ENCODE peak calls at places on chromosome 21, in five cellular contexts. One of them, this sample, is unnamed.

GRCh38 chr21:46180079-46180722 is 4.1 kb downstream of the SPATC1L start:
- DNase-seq in uterus: no peak
- DNase-seq in right cardiac atrium: no peak
- DNase-seq in adrenal gland: peak; percentile 19
- DNase-seq in pancreas: no peak
- DNase-seq in this sample: no peak

GRCh38 chr21:26851109-26851944 is 6.1 kb upstream of the ADAMTS1 start:
- DNase-seq in uterus: no peak
- DNase-seq in right cardiac atrium: no peak
- DNase-seq in adrenal gland: no peak
- DNase-seq in pancreas: no peak
- DNase-seq in this sample: no peak

GRCh38 chr21:15943009-15943666 is 213.4 kb downstream of the USP25 start:
- DNase-seq in uterus: no peak
- DNase-seq in right cardiac atrium: no peak
- DNase-seq in adrenal gland: no peak
- DNase-seq in pancreas: no peak
- DNase-seq in this sample: no peak

GRCh38 chr21:21111309-21111920 is 113.2 kb downstream of the NCAM2 start:
- DNase-seq in uterus: no peak
- DNase-seq in right cardiac atrium: no peak
- DNase-seq in adrenal gland: no peak
- DNase-seq in pancreas: no peak
- DNase-seq in this sample: no peak

GRCh38 chr21:15631342-15631741 is 98.4 kb upstream of the USP25 start:
- DNase-seq in uterus: no peak
- DNase-seq in right cardiac atrium: no peak
- DNase-seq in adrenal gland: no peak
- DNase-seq in pancreas: no peak
- DNase-seq in this sample: no peak

GRCh38 chr21:19256934-19257660 is 853.5 kb upstream of the TMPRSS15 start:
- DNase-seq in uterus: no peak
- DNase-seq in right cardiac atrium: peak; percentile 44
- DNase-seq in adrenal gland: no peak
- DNase-seq in pancreas: no peak
- DNase-seq in this sample: no peak

GRCh38 chr21:33662046-33662445 is 19.7 kb downstream of the ITSN1 start:
- DNase-seq in uterus: no peak
- DNase-seq in right cardiac atrium: no peak
- DNase-seq in adrenal gland: no peak
- DNase-seq in pancreas: no peak
- DNase-seq in this sample: no peak

GRCh38 chr21:35753308-35753707 is 307.0 kb downstream of the SETD4 start:
- DNase-seq in uterus: no peak
- DNase-seq in right cardiac atrium: no peak
- DNase-seq in adrenal gland: no peak
- DNase-seq in pancreas: no peak
- DNase-seq in this sample: no peak

GRCh38 chr21:26171310-26172100 is 935 bp upstream of the APP start:
- DNase-seq in uterus: no peak
- DNase-seq in right cardiac atrium: no peak
- DNase-seq in adrenal gland: peak; percentile 32
- DNase-seq in pancreas: no peak
- DNase-seq in this sample: no peak

GRCh38 chr21:25385912-25386474 is 221.3 kb downstream of the MRPL39 start:
- DNase-seq in uterus: no peak
- DNase-seq in right cardiac atrium: peak; percentile 44
- DNase-seq in adrenal gland: peak; percentile 38
- DNase-seq in pancreas: peak; percentile 71
- DNase-seq in this sample: no peak

GRCh38 chr21:25837545-25838263 is 102.9 kb downstream of the GABPA start:
- DNase-seq in uterus: no peak
- DNase-seq in right cardiac atrium: no peak
- DNase-seq in adrenal gland: no peak
- DNase-seq in pancreas: no peak
- DNase-seq in this sample: no peak

GRCh38 chr21:30349572-30349971 is 1.2 kb upstream of the KRTAP23-1 start:
- DNase-seq in uterus: no peak
- DNase-seq in right cardiac atrium: no peak
- DNase-seq in adrenal gland: no peak
- DNase-seq in pancreas: no peak
- DNase-seq in this sample: no peak

GRCh38 chr21:46459356-46460112 is 843 bp downstream of the DIP2A start:
- DNase-seq in uterus: peak; percentile 29
- DNase-seq in right cardiac atrium: peak; percentile 75
- DNase-seq in adrenal gland: peak; percentile 67
- DNase-seq in pancreas: peak; percentile 49
- DNase-seq in this sample: no peak

GRCh38 chr21:32597205-32597604 is 11.9 kb upstream of the TCP10L start:
- DNase-seq in uterus: no peak
- DNase-seq in right cardiac atrium: no peak
- DNase-seq in adrenal gland: no peak
- DNase-seq in pancreas: no peak
- DNase-seq in this sample: no peak

GRCh38 chr21:41166947-41167346 is 1.0 kb upstream of the BACE2 start:
- DNase-seq in uterus: peak; percentile 51
- DNase-seq in right cardiac atrium: peak; percentile 80
- DNase-seq in adrenal gland: peak; percentile 31
- DNase-seq in pancreas: peak; percentile 32
- DNase-seq in this sample: no peak

DNA sequence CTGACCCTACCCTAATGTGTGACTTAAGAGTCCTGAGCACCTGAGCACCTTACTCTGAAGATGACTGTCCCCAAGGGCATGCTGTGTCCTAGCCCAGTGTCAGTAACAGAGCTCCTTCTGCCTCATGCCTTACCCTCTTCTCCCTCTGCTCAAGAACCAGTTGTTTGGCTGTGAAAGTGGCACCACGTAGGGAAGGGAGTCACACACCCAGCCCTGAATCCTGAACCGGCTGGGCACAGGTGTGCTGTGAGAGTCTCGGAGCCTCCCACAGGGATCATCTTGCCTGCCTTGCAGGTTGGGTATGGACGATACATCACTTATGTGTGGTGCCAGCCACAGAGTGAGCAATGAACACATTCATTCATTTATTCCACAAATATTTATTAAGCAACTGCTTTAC is 220.6 kb downstream of the DYRK1A start:
- DNase-seq in uterus: no peak
- DNase-seq in right cardiac atrium: no peak
- DNase-seq in adrenal gland: no peak
- DNase-seq in pancreas: no peak
- DNase-seq in this sample: no peak
- H3K27ac ChIP-seq in uterus: no peak overlapping the region
- H3K27ac ChIP-seq in right cardiac atrium: no peak overlapping the region
- H3K27ac ChIP-seq in adrenal gland: no peak overlapping the region
- H3K27ac ChIP-seq in pancreas: no peak overlapping the region
- H3K27ac ChIP-seq in this sample: no peak overlapping the region

GRCh38 chr21:39349211-39350093 is 564 bp upstream of the HMGN1 start:
- DNase-seq in uterus: peak; percentile 94
- DNase-seq in right cardiac atrium: peak; percentile 98
- DNase-seq in adrenal gland: peak; percentile 97
- DNase-seq in pancreas: peak; percentile 97
- DNase-seq in this sample: peak; percentile 75
- H3K27ac ChIP-seq in uterus: peak overlapping the region; percentile 99
- H3K27ac ChIP-seq in right cardiac atrium: peak overlapping the region; percentile 85
- H3K27ac ChIP-seq in adrenal gland: peak overlapping the region; percentile 96
- H3K27ac ChIP-seq in pancreas: peak overlapping the region; percentile 95
- H3K27ac ChIP-seq in this sample: peak overlapping the region; percentile 83

GRCh38 chr21:42352433-42353095 is 1.8 kb upstream of the TFF2 start:
- DNase-seq in uterus: no peak
- DNase-seq in right cardiac atrium: no peak
- DNase-seq in adrenal gland: no peak
- DNase-seq in pancreas: no peak
- DNase-seq in this sample: no peak
- H3K27ac ChIP-seq in uterus: no peak overlapping the region
- H3K27ac ChIP-seq in right cardiac atrium: no peak overlapping the region
- H3K27ac ChIP-seq in adrenal gland: no peak overlapping the region
- H3K27ac ChIP-seq in pancreas: no peak overlapping the region
- H3K27ac ChIP-seq in this sample: no peak overlapping the region

DNA sequence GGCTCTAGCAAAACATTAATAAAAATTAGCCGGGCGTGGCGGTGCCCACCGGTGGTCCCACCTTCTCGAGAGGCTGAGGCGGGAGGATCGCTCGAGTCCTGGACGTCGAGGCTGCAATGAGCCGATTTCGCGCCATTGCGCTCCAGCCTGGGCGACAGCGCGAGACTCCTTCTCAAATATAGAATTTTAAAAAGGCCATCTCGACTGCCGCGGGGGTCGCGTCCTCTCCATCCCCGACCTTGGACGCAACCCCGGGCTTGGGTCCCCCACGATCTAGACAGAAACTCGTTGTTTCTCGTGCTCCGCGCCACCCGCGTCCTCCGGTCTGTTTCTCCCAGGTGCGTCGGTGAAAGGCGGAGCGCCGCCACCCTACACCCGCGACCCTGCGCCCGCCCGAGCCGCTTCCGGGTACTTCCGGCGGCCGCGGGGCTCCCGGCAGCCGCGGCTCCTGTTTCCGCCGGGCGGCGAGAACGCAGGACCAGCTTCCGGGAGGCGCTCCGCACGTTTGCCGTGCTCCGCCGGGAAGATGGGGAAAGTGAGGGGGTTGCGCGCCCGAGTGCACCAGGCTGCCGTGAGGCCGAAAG is at the start of gene SLX9:
- DNase-seq in uterus: peak; percentile 79
- DNase-seq in right cardiac atrium: peak; percentile 90
- DNase-seq in adrenal gland: peak; percentile 73
- DNase-seq in pancreas: peak; percentile 65
- DNase-seq in this sample: peak; percentile 75
- H3K27ac ChIP-seq in uterus: peak within 1 kb of the TSS; percentile 11
- H3K27ac ChIP-seq in right cardiac atrium: no peak within 1 kb of the TSS
- H3K27ac ChIP-seq in adrenal gland: no peak within 1 kb of the TSS
- H3K27ac ChIP-seq in pancreas: no peak within 1 kb of the TSS
- H3K27ac ChIP-seq in this sample: peak within 1 kb of the TSS; percentile 26

DNA sequence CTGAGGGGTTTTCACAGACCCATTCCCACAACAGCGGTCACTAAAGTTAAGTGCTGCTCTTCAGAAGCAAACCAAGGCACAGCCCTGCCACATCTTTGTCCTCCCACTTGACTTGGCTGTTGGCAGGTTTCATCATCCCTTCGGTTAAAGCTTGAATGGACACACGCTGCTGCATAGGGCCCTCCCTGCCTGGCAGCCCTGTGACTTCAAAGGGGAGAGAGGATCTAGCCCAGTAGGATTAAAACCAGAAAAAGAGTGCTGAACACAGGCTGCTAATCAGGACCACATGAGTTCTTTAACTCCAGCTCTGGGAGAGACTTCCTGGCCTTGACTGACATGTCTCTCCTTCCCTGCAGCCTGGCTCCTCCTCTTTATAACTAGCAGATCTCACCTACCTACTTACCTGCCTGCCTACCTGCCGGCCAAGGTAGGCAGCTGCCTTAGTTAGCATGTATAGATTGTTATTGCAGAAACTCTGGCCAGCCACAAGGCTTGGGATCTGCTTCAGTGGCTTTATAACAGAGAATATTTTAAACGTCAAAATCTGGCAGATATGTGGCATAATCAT is 49.6 kb downstream of the ERG start:
- DNase-seq in uterus: no peak
- DNase-seq in right cardiac atrium: no peak
- DNase-seq in adrenal gland: no peak
- DNase-seq in pancreas: no peak
- DNase-seq in this sample: no peak
- H3K27ac ChIP-seq in uterus: no peak overlapping the region
- H3K27ac ChIP-seq in right cardiac atrium: no peak overlapping the region
- H3K27ac ChIP-seq in adrenal gland: no peak overlapping the region
- H3K27ac ChIP-seq in pancreas: no peak overlapping the region
- H3K27ac ChIP-seq in this sample: no peak overlapping the region

DNA sequence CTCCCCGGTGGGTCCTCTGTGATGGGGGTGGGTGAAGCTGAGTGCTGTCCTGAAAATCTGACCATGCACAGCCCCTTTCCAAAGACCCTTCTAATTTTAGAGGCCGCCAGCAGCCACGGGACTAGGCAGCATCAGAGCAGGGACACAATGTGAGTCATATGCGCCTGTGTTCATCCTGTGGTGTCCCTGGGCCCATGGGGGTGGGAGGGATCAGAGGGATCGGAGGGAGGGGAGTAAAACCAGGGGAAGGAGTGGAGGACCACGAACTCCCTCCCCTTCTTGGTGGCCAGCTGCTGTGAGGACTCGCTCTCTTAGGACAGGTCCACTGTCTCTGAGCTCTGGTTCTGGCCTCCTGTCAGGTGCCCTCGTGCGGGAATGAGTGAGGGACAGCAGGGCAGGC is 61.5 kb downstream of the ADARB1 start:
- DNase-seq in uterus: no peak
- DNase-seq in right cardiac atrium: no peak
- DNase-seq in adrenal gland: no peak
- DNase-seq in pancreas: no peak
- DNase-seq in this sample: no peak
- H3K27ac ChIP-seq in uterus: no peak overlapping the region
- H3K27ac ChIP-seq in right cardiac atrium: no peak overlapping the region
- H3K27ac ChIP-seq in adrenal gland: no peak overlapping the region
- H3K27ac ChIP-seq in pancreas: no peak overlapping the region
- H3K27ac ChIP-seq in this sample: no peak overlapping the region

DNA sequence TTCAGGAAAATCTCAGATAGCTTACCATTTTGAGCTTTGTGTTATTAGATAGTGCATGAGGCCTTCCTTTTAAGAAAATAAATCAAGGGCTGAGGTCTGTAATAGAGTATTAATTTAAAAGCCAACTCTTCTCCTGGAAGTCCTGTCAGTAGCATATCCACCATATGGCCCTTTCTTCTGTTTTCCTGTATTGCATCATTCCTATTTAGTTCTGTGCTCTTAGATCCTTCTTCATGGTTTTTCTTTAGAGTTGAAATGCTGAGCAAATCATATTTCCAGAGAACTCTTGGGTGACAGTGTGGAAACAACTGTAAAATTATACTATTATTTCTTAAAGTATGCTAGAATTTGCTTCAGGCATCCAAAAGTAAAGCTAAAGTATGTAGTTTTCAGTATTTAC is 91.7 kb downstream of the TTC3 start:
- DNase-seq in uterus: no peak
- DNase-seq in right cardiac atrium: no peak
- DNase-seq in adrenal gland: no peak
- DNase-seq in pancreas: no peak
- DNase-seq in this sample: no peak
- H3K27ac ChIP-seq in uterus: no peak overlapping the region
- H3K27ac ChIP-seq in right cardiac atrium: no peak overlapping the region
- H3K27ac ChIP-seq in adrenal gland: no peak overlapping the region
- H3K27ac ChIP-seq in pancreas: no peak overlapping the region
- H3K27ac ChIP-seq in this sample: no peak overlapping the region

This sample was measured in caudate nucleus.